ENCODE peak calls at places on chromosomes 5 and 9, in five cellular contexts. D is transverse colon, T is tibial nerve, O is upper lobe of left lung, L is A549. U is an unnamed sample.

GRCh38 chr5:108911055-108911454 is 163.4 kb downstream of the FER start:
- DNase-seq in D (no peak), T (no peak), O (no peak), L (no peak), U (no peak)

GRCh38 chr5:95098012-95098411 is 186.9 kb downstream of the MCTP1 start:
- DNase-seq in D (no peak), T (no peak), O (no peak), L (no peak), U (no peak)

GRCh38 chr9:5864446-5864845 is 26.2 kb upstream of the MLANA start:
- DNase-seq in D (no peak), T (no peak), O (no peak), L (no peak), U (no peak)

GRCh38 chr5:172540099-172540870 is 86.0 kb upstream of the SH3PXD2B start:
- DNase-seq in D (no peak), T (no peak), O (no peak), L (no peak), U (no peak)

GRCh38 chr9:129435272-129435671 is 185.6 kb downstream of the C9orf50 start:
- DNase-seq in D (no peak), T (no peak), O (no peak), L (no peak), U (peak; percentile 52)

GRCh38 chr9:1267141-1267570 is 217.0 kb downstream of the DMRT2 start:
- DNase-seq in D (no peak), T (no peak), O (no peak), L (no peak), U (no peak)

GRCh38 chr5:97133106-97133505 is 9.3 kb downstream of the LIX1 start:
- DNase-seq in D (no peak), T (no peak), O (no peak), L (no peak), U (no peak)

GRCh38 chr5:53482717-53483638 is 2.5 kb downstream of the FST start:
- DNase-seq in D (peak; percentile 24), T (no peak), O (peak; percentile 64), L (no peak), U (peak; percentile 41)

GRCh38 chr5:6143523-6143922 is 234.8 kb downstream of the MED10 start:
- DNase-seq in D (no peak), T (no peak), O (no peak), L (no peak), U (no peak)

GRCh38 chr9:120935383-120935857 is 8.8 kb upstream of the TRAF1 start:
- DNase-seq in D (peak; percentile 96), T (peak; percentile 99), O (no peak), L (peak; percentile 71), U (peak; percentile 99)

GRCh38 chr9:7186175-7186574 is 428.4 kb downstream of the KDM4C start:
- DNase-seq in D (no peak), T (no peak), O (no peak), L (no peak), U (no peak)

GRCh38 chr5:164341056-164341619 is 835.7 kb downstream of the MAT2B start:
- DNase-seq in D (no peak), T (no peak), O (no peak), L (no peak), U (no peak)

GRCh38 chr5:148381906-148382305 is 1.9 kb upstream of the FBXO38 start:
- DNase-seq in D (no peak), T (no peak), O (no peak), L (no peak), U (no peak)

GRCh38 chr9:69980041-69980440 is 63.6 kb upstream of the MAMDC2 start:
- DNase-seq in D (no peak), T (no peak), O (no peak), L (no peak), U (no peak)

GRCh38 chr9:97740848-97741821 is 44.0 kb upstream of the XPA start:
- DNase-seq in D (peak; percentile 23), T (no peak), O (peak; percentile 89), L (no peak), U (peak; percentile 60)

GRCh38 chr5:39948867-39949468 is 524.2 kb upstream of the DAB2 start:
- DNase-seq in D (peak; percentile 53), T (peak; percentile 86), O (no peak), L (peak; percentile 26), U (peak; percentile 63)

GRCh38 chr9:76828462-76828861 is 64.2 kb downstream of the PCA3 start:
- DNase-seq in D (no peak), T (no peak), O (no peak), L (no peak), U (no peak)

GRCh38 chr9:123997665-123998277 is 13.8 kb upstream of the LHX2 start:
- DNase-seq in D (peak; percentile 56), T (peak; percentile 16), O (peak; percentile 90), L (no peak), U (no peak)

GRCh38 chr5:15587941-15588340 is 88.0 kb downstream of the FBXL7 start:
- DNase-seq in D (no peak), T (no peak), O (no peak), L (no peak), U (no peak)

GRCh38 chr9:87148391-87149237 is 201.3 kb upstream of the GAS1 start:
- DNase-seq in D (peak; percentile 52), T (peak; percentile 65), O (peak; percentile 91), L (no peak), U (peak; percentile 74)

GRCh38 chr5:149267241-149267973 is 4.3 kb upstream of the AFAP1L1 start:
- DNase-seq in D (no peak), T (no peak), O (no peak), L (no peak), U (no peak)

GRCh38 chr9:107566596-107566995 is 77.0 kb upstream of the KLF4 start:
- DNase-seq in D (no peak), T (no peak), O (no peak), L (no peak), U (no peak)

GRCh38 chr9:100324594-100325200 is 28.0 kb downstream of the TEX10 start:
- DNase-seq in D (no peak), T (no peak), O (no peak), L (peak; percentile 12), U (no peak)

GRCh38 chr5:142869883-142870282 is 99.7 kb downstream of the ARHGAP26 start:
- DNase-seq in D (peak; percentile 63), T (no peak), O (no peak), L (no peak), U (peak; percentile 51)

GRCh38 chr5:141192110-141192725 is at the start of gene PCDHB10:
- DNase-seq in D (no peak), T (no peak), O (no peak), L (no peak), U (no peak)
- H3K9me3 ChIP-seq in D (peaks cover 21% of the 10 kb centered on the region), T (peaks cover 4% of the 10 kb centered on the region), O (peaks cover 31% of the 10 kb centered on the region), L (peaks cover 14% of the 10 kb centered on the region), U (peaks cover 87% of the 10 kb centered on the region)

DNA sequence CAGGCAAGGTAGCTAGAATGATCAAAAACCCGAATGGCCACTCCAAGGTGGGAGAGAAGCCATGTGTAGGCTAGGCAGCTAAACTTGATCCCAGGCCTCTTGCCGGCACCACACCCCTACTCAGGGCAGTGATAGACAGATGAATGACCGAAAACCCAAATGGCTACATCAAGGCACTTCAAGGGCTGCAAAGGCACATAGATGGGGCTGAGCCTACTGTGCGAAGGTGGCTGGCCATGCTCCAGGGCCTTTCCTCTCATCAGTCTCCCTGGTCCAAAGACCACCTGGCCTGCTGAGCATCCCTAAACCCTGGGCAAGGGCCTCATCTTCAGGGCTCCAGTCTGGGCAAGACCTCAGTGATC is 3.7 kb upstream of the TIFAB start:
- DNase-seq in D (no peak), T (no peak), O (no peak), L (no peak), U (no peak)
- TF ChIP-seq EP300 in D (no peak), T (no peak), O (no peak), L (no peak), U (no peak)

GRCh38 chr5:4089087-4089486 is 493.5 kb downstream of the IRX1 start:
- DNase-seq in D (no peak), T (no peak), O (no peak), L (no peak), U (no peak)
- H3K9me3 ChIP-seq in D (no peaks in the 10 kb centered on the region), T (no peaks in the 10 kb centered on the region), O (no peaks in the 10 kb centered on the region), L (no peaks in the 10 kb centered on the region), U (no peaks in the 10 kb centered on the region)

DNA sequence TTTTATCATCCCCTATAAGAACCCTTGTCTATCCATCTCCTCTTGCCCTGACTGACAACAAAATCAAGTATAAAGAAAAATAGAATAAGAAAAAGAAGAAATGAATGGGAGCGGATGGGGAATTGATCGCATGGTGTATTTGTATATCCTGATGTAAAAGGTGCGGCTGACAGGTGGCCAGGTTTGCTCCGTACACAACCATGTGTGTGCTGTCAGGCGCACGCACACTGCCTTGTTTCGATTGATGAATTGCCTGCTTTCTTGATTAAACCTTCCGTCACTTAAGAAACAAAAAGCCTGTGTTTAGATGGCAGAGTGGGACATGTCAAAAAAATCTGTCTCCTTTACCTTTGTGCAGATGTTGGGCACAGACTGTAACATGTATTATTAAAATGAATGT is 102.6 kb downstream of the MVB12B start:
- DNase-seq in D (no peak), T (no peak), O (no peak), L (no peak), U (no peak)
- TF ChIP-seq EP300 in D (no peak), T (no peak), O (no peak), L (no peak), U (no peak)

GRCh38 chr5:2710910-2711309 is 40.6 kb downstream of the IRX2 start:
- DNase-seq in D (no peak), T (no peak), O (no peak), L (peak; percentile 41), U (no peak)

GRCh38 chr5:2709996-2710689 is 41.3 kb downstream of the IRX2 start:
- DNase-seq in D (no peak), T (no peak), O (peak; percentile 54), L (no peak), U (no peak)

GRCh38 chr5:2708132-2708531 is 43.3 kb downstream of the IRX2 start:
- DNase-seq in D (no peak), T (no peak), O (peak; percentile 37), L (no peak), U (no peak)

GRCh38 chr5:2705861-2706260 is 45.6 kb downstream of the IRX2 start:
- DNase-seq in D (no peak), T (no peak), O (peak; percentile 43), L (no peak), U (no peak)

DNA sequence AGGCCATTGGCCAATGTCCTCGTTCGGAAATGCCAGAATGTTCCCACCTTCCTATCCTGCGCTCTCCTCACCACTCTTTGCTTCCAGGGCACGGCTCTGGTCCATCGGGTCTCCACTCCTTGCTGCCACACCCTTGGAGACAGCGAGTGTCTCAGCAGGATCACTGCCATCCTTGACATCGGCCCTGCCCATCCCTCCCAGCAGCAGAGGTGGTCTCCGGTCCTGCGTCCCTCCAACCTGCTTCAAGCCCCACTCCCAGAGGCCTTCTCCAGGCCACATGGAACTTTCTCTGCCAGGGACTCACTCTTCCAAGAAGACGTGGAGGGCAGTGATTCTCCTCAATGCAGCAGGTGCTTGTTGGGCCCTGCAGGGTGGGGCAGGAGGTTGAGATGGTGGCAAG is 42.7 kb downstream of the IRX2 start:
- DNase-seq in D (no peak), T (no peak), O (no peak), L (no peak), U (no peak)
- H3K9me3 ChIP-seq in D (no peaks in the 10 kb centered on the region), T (no peaks in the 10 kb centered on the region), O (no peaks in the 10 kb centered on the region), L (no peaks in the 10 kb centered on the region), U (no peaks in the 10 kb centered on the region)